ENCODE peak calls at places on chromosome 12, in six cellular contexts. One of them, this sample, is unnamed.

GRCh38 chr12:113463746-113464743 is 7.6 kb downstream of the LHX5 start:
- DNase-seq in keratinocyte: no peak
- DNase-seq in fibroblast of lung: no peak
- DNase-seq in neural progenitor cell: peak; percentile 57
- DNase-seq in suprapubic skin: no peak
- DNase-seq in psoas muscle: no peak
- DNase-seq in this sample: no peak

GRCh38 chr12:569803-570236 is 93.4 kb downstream of the NINJ2 start:
- DNase-seq in psoas muscle: peak; percentile 94
- DNase-seq in neural progenitor cell: peak; percentile 92
- DNase-seq in keratinocyte: no peak
- DNase-seq in fibroblast of lung: peak; percentile 77
- DNase-seq in suprapubic skin: peak; percentile 95
- DNase-seq in this sample: peak; percentile 89

GRCh38 chr12:22981711-22982110 is 356.7 kb downstream of the ETNK1 start:
- DNase-seq in suprapubic skin: no peak
- DNase-seq in psoas muscle: no peak
- DNase-seq in neural progenitor cell: no peak
- DNase-seq in keratinocyte: no peak
- DNase-seq in fibroblast of lung: peak; percentile 24
- DNase-seq in this sample: no peak

GRCh38 chr12:2454778-2455177 is 340.0 kb upstream of the FKBP4 start:
- DNase-seq in suprapubic skin: no peak
- DNase-seq in keratinocyte: no peak
- DNase-seq in neural progenitor cell: no peak
- DNase-seq in psoas muscle: no peak
- DNase-seq in fibroblast of lung: no peak
- DNase-seq in this sample: no peak

GRCh38 chr12:116426391-116427136 is 132.6 kb upstream of the MAP1LC3B2 start:
- DNase-seq in keratinocyte: peak; percentile 95
- DNase-seq in neural progenitor cell: peak; percentile 50
- DNase-seq in suprapubic skin: peak; percentile 87
- DNase-seq in fibroblast of lung: peak; percentile 97
- DNase-seq in psoas muscle: peak; percentile 74
- DNase-seq in this sample: peak; percentile 92

GRCh38 chr12:57474862-57475261 is 4.8 kb downstream of the ARHGAP9 start:
- DNase-seq in neural progenitor cell: no peak
- DNase-seq in fibroblast of lung: no peak
- DNase-seq in suprapubic skin: no peak
- DNase-seq in psoas muscle: no peak
- DNase-seq in keratinocyte: no peak
- DNase-seq in this sample: no peak

GRCh38 chr12:132210223-132211055 is 66.2 kb downstream of the NOC4L start:
- DNase-seq in fibroblast of lung: no peak
- DNase-seq in keratinocyte: no peak
- DNase-seq in neural progenitor cell: no peak
- DNase-seq in suprapubic skin: no peak
- DNase-seq in psoas muscle: no peak
- DNase-seq in this sample: no peak

GRCh38 chr12:110582286-110583136 is 607 bp downstream of the PPTC7 start:
- DNase-seq in psoas muscle: peak; percentile 84
- DNase-seq in neural progenitor cell: peak; percentile 57
- DNase-seq in fibroblast of lung: peak; percentile 52
- DNase-seq in suprapubic skin: peak; percentile 87
- DNase-seq in keratinocyte: no peak
- DNase-seq in this sample: peak; percentile 80

GRCh38 chr12:95204141-95204866 is 13.0 kb downstream of the FGD6 start:
- DNase-seq in keratinocyte: peak; percentile 99
- DNase-seq in suprapubic skin: no peak
- DNase-seq in fibroblast of lung: peak; percentile 95
- DNase-seq in psoas muscle: no peak
- DNase-seq in neural progenitor cell: peak; percentile 40
- DNase-seq in this sample: no peak

GRCh38 chr12:76470028-76470939 is 89.3 kb downstream of the OSBPL8 start:
- DNase-seq in keratinocyte: peak; percentile 30
- DNase-seq in neural progenitor cell: no peak
- DNase-seq in fibroblast of lung: peak; percentile 97
- DNase-seq in psoas muscle: no peak
- DNase-seq in suprapubic skin: no peak
- DNase-seq in this sample: no peak

GRCh38 chr12:103556890-103557667 is 30.0 kb upstream of the STAB2 start:
- DNase-seq in keratinocyte: no peak
- DNase-seq in psoas muscle: no peak
- DNase-seq in neural progenitor cell: no peak
- DNase-seq in suprapubic skin: no peak
- DNase-seq in fibroblast of lung: no peak
- DNase-seq in this sample: no peak

GRCh38 chr12:66688836-66689439 is 10.1 kb upstream of the GRIP1 start:
- DNase-seq in neural progenitor cell: peak; percentile 84
- DNase-seq in suprapubic skin: no peak
- DNase-seq in keratinocyte: no peak
- DNase-seq in psoas muscle: no peak
- DNase-seq in fibroblast of lung: peak; percentile 25
- DNase-seq in this sample: no peak

GRCh38 chr12:113222730-113223531 is 1.7 kb downstream of the TPCN1 start:
- DNase-seq in fibroblast of lung: peak; percentile 85
- DNase-seq in suprapubic skin: no peak
- DNase-seq in psoas muscle: peak; percentile 79
- DNase-seq in keratinocyte: no peak
- DNase-seq in neural progenitor cell: no peak
- DNase-seq in this sample: no peak

GRCh38 chr12:122864894-122865253 is 29.6 kb downstream of the HIP1R start:
- DNase-seq in keratinocyte: no peak
- DNase-seq in neural progenitor cell: no peak
- DNase-seq in psoas muscle: no peak
- DNase-seq in suprapubic skin: no peak
- DNase-seq in fibroblast of lung: no peak
- DNase-seq in this sample: no peak

GRCh38 chr12:8844665-8845064 is 22.2 kb downstream of the A2ML1 start:
- DNase-seq in neural progenitor cell: no peak
- DNase-seq in fibroblast of lung: peak; percentile 36
- DNase-seq in suprapubic skin: no peak
- DNase-seq in keratinocyte: no peak
- DNase-seq in psoas muscle: no peak
- DNase-seq in this sample: no peak

GRCh38 chr12:57332646-57333312 is 81.8 kb upstream of the STAC3 start:
- DNase-seq in neural progenitor cell: no peak
- DNase-seq in psoas muscle: no peak
- DNase-seq in suprapubic skin: no peak
- DNase-seq in fibroblast of lung: peak; percentile 35
- DNase-seq in keratinocyte: no peak
- DNase-seq in this sample: no peak

GRCh38 chr12:124512667-124513296 is 54.6 kb downstream of the NCOR2 start:
- DNase-seq in keratinocyte: no peak
- DNase-seq in psoas muscle: peak; percentile 91
- DNase-seq in neural progenitor cell: peak; percentile 97
- DNase-seq in fibroblast of lung: peak; percentile 97
- DNase-seq in suprapubic skin: peak; percentile 95
- DNase-seq in this sample: peak; percentile 92

GRCh38 chr12:25121916-25122315 is 73.0 kb downstream of the DNAI7 start:
- DNase-seq in neural progenitor cell: no peak
- DNase-seq in psoas muscle: no peak
- DNase-seq in keratinocyte: no peak
- DNase-seq in fibroblast of lung: peak; percentile 57
- DNase-seq in suprapubic skin: no peak
- DNase-seq in this sample: no peak

GRCh38 chr12:28550757-28551381 is 360.6 kb downstream of the CCDC91 start:
- DNase-seq in fibroblast of lung: peak; percentile 84
- DNase-seq in psoas muscle: no peak
- DNase-seq in neural progenitor cell: no peak
- DNase-seq in keratinocyte: no peak
- DNase-seq in suprapubic skin: no peak
- DNase-seq in this sample: no peak

GRCh38 chr12:114981036-114981435 is 297.1 kb upstream of the TBX3 start:
- DNase-seq in fibroblast of lung: no peak
- DNase-seq in suprapubic skin: no peak
- DNase-seq in psoas muscle: no peak
- DNase-seq in neural progenitor cell: no peak
- DNase-seq in keratinocyte: no peak
- DNase-seq in this sample: no peak

GRCh38 chr12:13486794-13487193 is 290.3 kb downstream of the EMP1 start:
- DNase-seq in fibroblast of lung: no peak
- DNase-seq in psoas muscle: no peak
- DNase-seq in neural progenitor cell: no peak
- DNase-seq in suprapubic skin: no peak
- DNase-seq in keratinocyte: no peak
- DNase-seq in this sample: no peak

GRCh38 chr12:1593232-1594044 is 943 bp downstream of the FBXL14 start:
- DNase-seq in fibroblast of lung: peak; percentile 36
- DNase-seq in neural progenitor cell: peak; percentile 61
- DNase-seq in suprapubic skin: no peak
- DNase-seq in keratinocyte: no peak
- DNase-seq in psoas muscle: peak; percentile 70
- DNase-seq in this sample: no peak

GRCh38 chr12:52186135-52186840 is 5.5 kb downstream of the KRT80 start:
- DNase-seq in fibroblast of lung: peak; percentile 93
- DNase-seq in suprapubic skin: no peak
- DNase-seq in psoas muscle: no peak
- DNase-seq in keratinocyte: no peak
- DNase-seq in neural progenitor cell: no peak
- DNase-seq in this sample: no peak

GRCh38 chr12:115404761-115405470 is 720.9 kb upstream of the TBX3 start:
- DNase-seq in fibroblast of lung: peak; percentile 94
- DNase-seq in keratinocyte: peak; percentile 30
- DNase-seq in psoas muscle: no peak
- DNase-seq in suprapubic skin: no peak
- DNase-seq in neural progenitor cell: no peak
- DNase-seq in this sample: no peak

GRCh38 chr12:28535216-28535615 is 345.0 kb downstream of the CCDC91 start:
- DNase-seq in psoas muscle: no peak
- DNase-seq in neural progenitor cell: no peak
- DNase-seq in suprapubic skin: no peak
- DNase-seq in keratinocyte: no peak
- DNase-seq in fibroblast of lung: peak; percentile 72
- DNase-seq in this sample: no peak

GRCh38 chr12:108302034-108302433 is 37.1 kb downstream of the CMKLR1 start:
- DNase-seq in neural progenitor cell: no peak
- DNase-seq in suprapubic skin: no peak
- DNase-seq in psoas muscle: no peak
- DNase-seq in fibroblast of lung: no peak
- DNase-seq in keratinocyte: no peak
- DNase-seq in this sample: no peak

GRCh38 chr12:42128327-42128726 is 16.3 kb downstream of the GXYLT1 start:
- DNase-seq in neural progenitor cell: no peak
- DNase-seq in fibroblast of lung: peak; percentile 57
- DNase-seq in psoas muscle: no peak
- DNase-seq in keratinocyte: no peak
- DNase-seq in suprapubic skin: no peak
- DNase-seq in this sample: no peak

GRCh38 chr12:93959657-93960056 is 188.7 kb upstream of the PLXNC1 start:
- DNase-seq in keratinocyte: no peak
- DNase-seq in psoas muscle: no peak
- DNase-seq in suprapubic skin: no peak
- DNase-seq in fibroblast of lung: no peak
- DNase-seq in neural progenitor cell: no peak
- DNase-seq in this sample: no peak

GRCh38 chr12:32483499-32483898 is 84.1 kb downstream of the FGD4 start:
- DNase-seq in fibroblast of lung: no peak
- DNase-seq in keratinocyte: no peak
- DNase-seq in suprapubic skin: no peak
- DNase-seq in neural progenitor cell: no peak
- DNase-seq in psoas muscle: no peak
- DNase-seq in this sample: no peak
- H3K4me3 ChIP-seq in fibroblast of lung: no peak overlapping the region
- H3K4me3 ChIP-seq in keratinocyte: no peak overlapping the region
- H3K4me3 ChIP-seq in suprapubic skin: no peak overlapping the region
- H3K4me3 ChIP-seq in neural progenitor cell: no peak overlapping the region
- H3K4me3 ChIP-seq in psoas muscle: no peak overlapping the region
- H3K4me3 ChIP-seq in this sample: no peak overlapping the region

GRCh38 chr12:100058482-100059029 is 73.8 kb upstream of the ANKS1B start:
- DNase-seq in neural progenitor cell: no peak
- DNase-seq in keratinocyte: peak; percentile 17
- DNase-seq in suprapubic skin: no peak
- DNase-seq in psoas muscle: no peak
- DNase-seq in fibroblast of lung: peak; percentile 97
- DNase-seq in this sample: no peak
- TF ChIP-seq CTCF in neural progenitor cell: no peak
- TF ChIP-seq CTCF in keratinocyte: no peak
- TF ChIP-seq CTCF in suprapubic skin: no peak
- TF ChIP-seq CTCF in psoas muscle: no peak
- TF ChIP-seq CTCF in fibroblast of lung: peak; percentile 45
- TF ChIP-seq CTCF in this sample: no peak

DNA sequence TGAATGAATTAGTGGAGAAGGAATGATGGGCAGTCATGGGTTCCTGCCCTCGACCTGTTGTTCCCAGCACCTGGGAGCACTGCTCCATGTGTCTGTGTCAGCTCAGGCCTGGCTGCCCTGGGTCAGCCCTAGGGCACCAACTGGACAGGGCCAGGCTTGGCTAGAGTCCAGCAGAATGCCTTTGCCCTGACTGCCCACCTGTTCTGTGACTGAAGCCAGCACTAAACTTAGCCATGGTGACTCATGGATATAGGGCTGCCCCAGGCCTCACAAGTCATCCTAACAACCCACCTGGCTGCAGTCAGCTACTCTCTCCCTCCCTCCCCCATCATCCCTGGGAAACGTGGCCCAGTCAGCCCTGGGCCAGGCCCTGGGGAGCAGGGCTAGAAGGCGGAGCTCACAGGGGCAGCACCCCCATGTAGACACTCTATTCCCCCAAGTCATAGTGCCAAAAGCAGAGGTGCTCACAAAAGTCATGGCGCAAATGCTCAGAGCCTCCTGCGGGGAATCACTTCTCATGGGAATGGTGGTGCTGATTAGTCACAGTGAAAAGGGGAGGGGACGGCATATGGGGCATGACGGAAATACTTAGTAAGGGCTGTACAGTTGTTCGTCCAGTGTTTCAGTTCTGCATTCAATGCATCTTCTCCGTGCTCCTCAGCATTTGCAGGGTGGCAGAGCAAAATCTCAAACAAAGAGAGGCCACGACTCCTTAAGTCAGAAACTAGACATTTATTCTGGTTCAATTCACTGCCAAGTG is 52.0 kb upstream of the NTF3 start:
- DNase-seq in psoas muscle: peak; percentile 91
- DNase-seq in neural progenitor cell: no peak
- DNase-seq in keratinocyte: peak; percentile 45
- DNase-seq in fibroblast of lung: no peak
- DNase-seq in suprapubic skin: no peak
- DNase-seq in this sample: no peak
- H3K27ac ChIP-seq in psoas muscle: peak overlapping the region; percentile 78
- H3K27ac ChIP-seq in neural progenitor cell: no peak overlapping the region
- H3K27ac ChIP-seq in keratinocyte: no peak overlapping the region
- H3K27ac ChIP-seq in fibroblast of lung: no peak overlapping the region
- H3K27ac ChIP-seq in suprapubic skin: no peak overlapping the region
- H3K27ac ChIP-seq in this sample: no peak overlapping the region

DNA sequence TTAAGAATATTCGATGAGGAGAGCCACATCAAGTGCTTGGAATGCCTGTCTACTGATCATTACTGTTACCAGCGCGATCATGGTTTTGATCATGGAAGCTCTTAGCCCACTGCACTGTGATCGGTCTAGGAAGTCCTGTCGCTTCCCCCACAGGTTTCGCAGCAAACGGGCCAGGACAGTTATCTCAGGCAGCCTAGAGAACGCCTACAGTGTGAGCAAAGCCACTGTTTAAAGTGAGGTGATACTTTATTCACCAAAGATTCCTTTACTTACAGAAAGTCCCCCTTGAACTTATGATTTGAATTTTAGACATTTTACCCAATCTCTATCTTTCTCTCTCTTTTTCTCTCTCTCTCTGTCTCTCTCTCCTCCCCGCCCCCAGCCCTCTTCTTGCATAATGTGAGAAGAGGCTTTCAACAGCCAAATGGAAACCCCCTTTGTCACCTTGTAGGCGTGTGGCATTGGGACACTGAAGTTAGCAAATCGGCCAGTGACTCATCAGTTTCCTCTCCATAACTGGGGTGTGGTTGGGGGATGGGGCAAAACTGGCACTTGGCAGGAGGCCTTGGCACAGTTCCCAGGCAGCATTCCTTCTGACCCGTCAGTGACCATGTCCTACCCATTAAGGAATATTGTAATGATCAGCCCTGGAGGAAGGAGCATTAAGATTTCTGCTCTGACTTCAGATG is 214.8 kb downstream of the CHST11 start:
- DNase-seq in psoas muscle: peak; percentile 85
- DNase-seq in fibroblast of lung: peak; percentile 81
- DNase-seq in neural progenitor cell: no peak
- DNase-seq in suprapubic skin: peak; percentile 89
- DNase-seq in keratinocyte: peak; percentile 35
- DNase-seq in this sample: peak; percentile 94
- H3K4me3 ChIP-seq in psoas muscle: no peak overlapping the region
- H3K4me3 ChIP-seq in fibroblast of lung: no peak overlapping the region
- H3K4me3 ChIP-seq in neural progenitor cell: no peak overlapping the region
- H3K4me3 ChIP-seq in suprapubic skin: no peak overlapping the region
- H3K4me3 ChIP-seq in keratinocyte: no peak overlapping the region
- H3K4me3 ChIP-seq in this sample: peak overlapping the region; percentile 44

This sample was measured in coronary artery.